ENCODE peak calls at places on chromosomes 13 and 19, in five cellular contexts. C, T, A, B and F are unnamed samples.

GRCh38 chr19:18470153-18470552 is 32.2 kb upstream of the ISYNA1 start:
- DNase-seq in A (no peak), C (no peak), T (no peak), B (peak), F (peak)

GRCh38 chr19:56829586-56829985 is 10.9 kb downstream of the PEG3 start:
- DNase-seq in A (no peak), C (no peak), B (no peak), T (no peak), F (no peak)

GRCh38 chr19:49855277-49855675 is 4.3 kb downstream of the PTOV1 start:
- DNase-seq in B (no peak), T (no peak), A (no peak), C (peak), F (no peak)

GRCh38 chr13:44273991-44274810 is 99.4 kb upstream of the SERP2 start:
- DNase-seq in T (peak), B (peak), A (no peak), C (no peak), F (no peak)

GRCh38 chr13:70408865-70409264 is 300.6 kb upstream of the KLHL1 start:
- DNase-seq in A (no peak), B (no peak), T (no peak), C (no peak), F (no peak)

GRCh38 chr13:107205318-107206112 is 637.6 kb upstream of the ARGLU1 start:
- DNase-seq in B (peak), C (peak), A (peak), T (peak), F (peak)

GRCh38 chr13:113142876-113143275 is 15.6 kb upstream of the PROZ start:
- DNase-seq in A (no peak), C (no peak), T (no peak), B (no peak), F (no peak)

GRCh38 chr13:23865065-23865464 is 24.1 kb downstream of the MIPEP start:
- DNase-seq in C (no peak), A (no peak), T (peak), B (no peak), F (no peak)

GRCh38 chr13:28140433-28141125 is 2.2 kb downstream of the PAN3 start:
- DNase-seq in C (no peak), A (no peak), B (no peak), T (peak), F (no peak)

GRCh38 chr19:14577885-14578427 is 4.9 kb upstream of the CLEC17A start:
- DNase-seq in B (no peak), T (no peak), A (no peak), C (no peak), F (no peak)

GRCh38 chr13:112686987-112687386 is 2.9 kb upstream of the ATP11A start:
- DNase-seq in B (no peak), A (no peak), C (no peak), T (no peak), F (no peak)

GRCh38 chr19:31252476-31252875 is 96.8 kb downstream of the TSHZ3 start:
- DNase-seq in C (no peak), T (no peak), B (no peak), A (no peak), F (no peak)

GRCh38 chr13:29454931-29455481 is 140.5 kb downstream of the SLC7A1 start:
- DNase-seq in B (no peak), C (no peak), T (peak), A (no peak), F (no peak)

GRCh38 chr13:38685974-38686571 is 804 bp upstream of the FREM2 start:
- DNase-seq in C (no peak), B (no peak), T (no peak), A (no peak), F (peak)

GRCh38 chr13:20702945-20703784 is at the start of gene IL17D:
- DNase-seq in B (no peak), C (peak), A (no peak), T (no peak), F (no peak)

GRCh38 chr19:51548891-51549305 is 17.4 kb upstream of the SIGLEC6 start:
- DNase-seq in C (no peak), B (no peak), T (no peak), A (no peak), F (no peak)

GRCh38 chr13:41193919-41194824 is at the start of gene KBTBD7:
- DNase-seq in T (peak), B (peak), A (peak), C (peak), F (peak)

GRCh38 chr13:63910406-63910957 is 2494.8 kb upstream of the PCDH20 start:
- DNase-seq in A (no peak), B (peak), T (peak), C (no peak), F (no peak)

GRCh38 chr13:103203750-103204330 is 137.6 kb upstream of the SLC10A2 start:
- DNase-seq in T (no peak), A (no peak), C (no peak), B (no peak), F (no peak)

GRCh38 chr19:28980236-28980868 is 232.6 kb downstream of the UQCRFS1 start:
- DNase-seq in B (peak), T (peak), A (no peak), C (no peak), F (no peak)

GRCh38 chr19:49150106-49150943 is 4.9 kb downstream of the HRC start:
- DNase-seq in A (no peak), C (peak), T (peak), B (peak), F (peak)

GRCh38 chr13:75637101-75637774 is 1.1 kb downstream of the LMO7 start:
- DNase-seq in A (no peak), T (no peak), B (no peak), C (no peak), F (no peak)

GRCh38 chr13:98103531-98103930 is 39.4 kb upstream of the FARP1 start:
- DNase-seq in A (no peak), B (no peak), T (no peak), C (no peak), F (no peak)

GRCh38 chr13:104314926-104315535 is 1248.8 kb upstream of the SLC10A2 start:
- DNase-seq in T (peak), A (no peak), C (no peak), B (peak), F (no peak)

GRCh38 chr19:13155472-13156284 is 5.5 kb downstream of the IER2 start:
- DNase-seq in T (peak), B (peak), A (no peak), C (peak), F (peak)

GRCh38 chr19:30322641-30323320 is 49.4 kb upstream of the ZNF536 start:
- DNase-seq in T (no peak), B (no peak), A (no peak), C (no peak), F (no peak)

GRCh38 chr19:48881741-48882657 is 9.8 kb downstream of the PPP1R15A start:
- DNase-seq in C (no peak), A (no peak), B (no peak), T (no peak), F (no peak)